ENCODE peak calls at places on chromosome 3, in seven cellular contexts. T is K562, H is HepG2, G is GM12878, L is SK-N-SH, S is HCT116, A is H1. R is an unnamed sample.

GRCh38 chr3:170520996-170521395 is 64.9 kb downstream of the SLC7A14 start:
- DNase-seq in T (peak), H (no peak), G (no peak), L (no peak), S (no peak), A (no peak), R (no peak)

GRCh38 chr3:49377483-49377882 is 19.3 kb upstream of the GPX1 start:
- DNase-seq in T (no peak), H (no peak), G (peak), L (no peak), S (no peak), A (no peak), R (no peak)

GRCh38 chr3:31980530-31981205 is 394 bp downstream of the OSBPL10 start:
- DNase-seq in T (no peak), H (peak), G (no peak), L (peak), S (peak), A (peak), R (peak)

GRCh38 chr3:115040673-115041286 is 106.3 kb downstream of the ZBTB20 start:
- DNase-seq in T (no peak), H (peak), G (peak), L (peak), S (peak), A (no peak), R (peak)

GRCh38 chr3:142802891-142803290 is 79.1 kb downstream of the TRPC1 start:
- DNase-seq in T (no peak), H (no peak), G (no peak), L (no peak), S (no peak), A (no peak), R (no peak)

GRCh38 chr3:172356427-172356826 is 91.8 kb downstream of the GHSR start:
- DNase-seq in T (no peak), H (no peak), G (no peak), L (no peak), S (no peak), A (no peak), R (no peak)

GRCh38 chr3:123339302-123339701 is 109.6 kb downstream of the ADCY5 start:
- DNase-seq in T (no peak), H (no peak), G (no peak), L (no peak), S (no peak), A (no peak), R (no peak)

GRCh38 chr3:102674284-102674683 is 239.5 kb downstream of the ZPLD1 start:
- DNase-seq in T (no peak), H (no peak), G (no peak), L (no peak), S (no peak), A (no peak), R (no peak)

GRCh38 chr3:42043116-42043796 is 47.9 kb upstream of the TRAK1 start:
- DNase-seq in T (no peak), H (peak), G (no peak), L (peak), S (no peak), A (peak), R (no peak)

GRCh38 chr3:136135039-136135802 is 60.9 kb downstream of the MSL2 start:
- DNase-seq in T (peak), H (no peak), G (no peak), L (peak), S (no peak), A (no peak), R (no peak)

GRCh38 chr3:136134091-136134490 is 62.0 kb downstream of the MSL2 start:
- DNase-seq in T (no peak), H (no peak), G (no peak), L (no peak), S (no peak), A (no peak), R (no peak)
- TF ChIP-seq JUND in T (no peak), H (no peak), G (no peak), L (no peak), S (no peak), A (no peak), R (no peak)

GRCh38 chr3:64798316-64798715 is 110.5 kb upstream of the ADAMTS9 start:
- DNase-seq in T (no peak), H (no peak), G (no peak), L (no peak), S (no peak), A (no peak), R (no peak)
- TF ChIP-seq JUND in T (no peak), H (no peak), G (no peak), L (no peak), S (no peak), A (no peak), R (no peak)

GRCh38 chr3:64184621-64185020 is 40.6 kb downstream of the PRICKLE2 start:
- DNase-seq in T (no peak), H (no peak), G (no peak), L (no peak), S (no peak), A (no peak), R (no peak)

GRCh38 chr3:64186667-64187064 is 38.6 kb downstream of the PRICKLE2 start:
- DNase-seq in T (no peak), H (no peak), G (no peak), L (no peak), S (no peak), A (no peak), R (no peak)

GRCh38 chr3:64188810-64189560 is 36.3 kb downstream of the PRICKLE2 start:
- DNase-seq in T (no peak), H (no peak), G (no peak), L (no peak), S (no peak), A (no peak), R (no peak)

GRCh38 chr3:64185436-64185835 is 39.8 kb downstream of the PRICKLE2 start:
- DNase-seq in T (no peak), H (no peak), G (no peak), L (no peak), S (no peak), A (no peak), R (no peak)

GRCh38 chr3:64187065-64187959 is 38.0 kb downstream of the PRICKLE2 start:
- DNase-seq in T (no peak), H (peak), G (no peak), L (no peak), S (no peak), A (no peak), R (peak)
- TF ChIP-seq JUND in T (no peak), H (no peak), G (no peak), L (peak), S (no peak), A (no peak), R (peak)

GRCh38 chr3:153897025-153897723 is 224.0 kb upstream of the ARHGEF26 start:
- DNase-seq in T (no peak), H (no peak), G (peak), L (no peak), S (no peak), A (no peak), R (no peak)

GRCh38 chr3:153903430-153903829 is 217.8 kb upstream of the ARHGEF26 start:
- DNase-seq in T (no peak), H (no peak), G (no peak), L (no peak), S (no peak), A (no peak), R (no peak)

GRCh38 chr3:153897842-153898241 is 223.3 kb upstream of the ARHGEF26 start:
- DNase-seq in T (no peak), H (no peak), G (no peak), L (no peak), S (no peak), A (no peak), R (no peak)

GRCh38 chr3:153901991-153902390 is 219.2 kb upstream of the ARHGEF26 start:
- DNase-seq in T (no peak), H (no peak), G (no peak), L (no peak), S (no peak), A (no peak), R (no peak)

GRCh38 chr3:153901152-153901551 is 220.0 kb upstream of the ARHGEF26 start:
- DNase-seq in T (no peak), H (no peak), G (no peak), L (no peak), S (peak), A (no peak), R (no peak)
- TF ChIP-seq JUND in T (no peak), H (no peak), G (no peak), L (peak), S (no peak), A (no peak), R (no peak)

DNA sequence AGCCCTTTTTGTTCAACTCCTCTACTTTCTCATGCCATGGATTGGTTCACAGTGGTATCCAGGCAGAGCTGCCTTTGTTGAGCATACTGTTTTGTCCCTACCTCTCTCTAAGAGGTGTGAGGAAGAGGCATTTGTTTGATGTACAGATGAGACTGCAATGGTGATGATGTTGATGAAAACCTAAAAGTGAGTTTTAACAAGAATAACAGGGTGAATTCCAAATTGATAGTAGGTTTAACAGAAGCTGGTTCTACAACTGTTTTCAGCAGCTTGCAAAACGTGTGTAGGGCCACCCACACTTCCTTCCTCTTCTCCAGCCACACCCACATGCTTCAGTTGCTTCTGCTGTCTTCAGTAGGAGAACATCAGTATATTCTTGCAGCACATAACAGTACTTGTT is 10.2 kb downstream of the SNRK start:
- DNase-seq in T (peak), H (no peak), G (no peak), L (no peak), S (no peak), A (no peak), R (no peak)
- TF ChIP-seq JUND in T (no peak), H (no peak), G (no peak), L (no peak), S (no peak), A (no peak), R (no peak)

DNA sequence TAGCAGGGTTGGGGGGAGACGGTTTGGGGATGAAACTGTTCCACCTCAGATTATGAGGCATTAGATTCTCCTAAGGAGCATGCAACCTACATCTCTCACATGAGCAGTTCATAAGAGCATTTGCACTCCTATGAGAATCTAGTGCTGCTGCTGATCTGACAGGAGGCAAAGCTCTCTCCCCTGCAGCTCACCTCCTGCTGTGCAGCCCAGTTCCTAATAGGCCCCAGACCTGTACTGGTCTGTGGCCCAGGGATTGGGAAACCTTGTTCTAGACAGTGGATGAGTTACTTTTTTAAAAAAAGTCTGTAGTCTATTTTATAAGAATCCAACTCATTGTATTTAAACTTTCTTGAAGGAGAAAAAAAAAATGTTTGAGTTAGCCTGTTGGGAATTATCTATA is 100.0 kb downstream of the HHLA2 start:
- DNase-seq in T (no peak), H (no peak), G (no peak), L (no peak), S (no peak), A (no peak), R (no peak)
- TF ChIP-seq JUND in T (no peak), H (no peak), G (no peak), L (no peak), S (no peak), A (no peak), R (no peak)